ENCODE peak calls at places on chromosomes 3 and 15, in four cellular contexts. One of them, this sample, is unnamed.

GRCh38 chr3:80097674-80098073 is 329.9 kb upstream of the ROBO1 start:
- DNase-seq in body of pancreas: no peak
- DNase-seq in suprapubic skin: no peak
- DNase-seq in IMR-90: no peak
- DNase-seq in this sample: no peak

GRCh38 chr3:135929670-135930069 is 35.9 kb upstream of the PPP2R3A start:
- DNase-seq in body of pancreas: peak; percentile 34
- DNase-seq in suprapubic skin: no peak
- DNase-seq in IMR-90: peak; percentile 46
- DNase-seq in this sample: peak; percentile 71

GRCh38 chr15:88932271-88932874 is 19.2 kb upstream of the MFGE8 start:
- DNase-seq in body of pancreas: no peak
- DNase-seq in suprapubic skin: no peak
- DNase-seq in IMR-90: no peak
- DNase-seq in this sample: no peak

GRCh38 chr3:149018247-149018646 is 26.9 kb downstream of the GYG1 start:
- DNase-seq in body of pancreas: no peak
- DNase-seq in suprapubic skin: no peak
- DNase-seq in IMR-90: peak; percentile 68
- DNase-seq in this sample: no peak

GRCh38 chr15:59644757-59645156 is 12.6 kb downstream of the GTF2A2 start:
- DNase-seq in body of pancreas: no peak
- DNase-seq in suprapubic skin: no peak
- DNase-seq in IMR-90: peak; percentile 52
- DNase-seq in this sample: no peak

GRCh38 chr3:73433681-73434080 is 191.1 kb downstream of the PDZRN3 start:
- DNase-seq in body of pancreas: no peak
- DNase-seq in suprapubic skin: no peak
- DNase-seq in IMR-90: peak; percentile 30
- DNase-seq in this sample: no peak

GRCh38 chr3:45145223-45145622 is 955 bp downstream of the CDCP1 start:
- DNase-seq in body of pancreas: peak; percentile 69
- DNase-seq in suprapubic skin: no peak
- DNase-seq in IMR-90: no peak
- DNase-seq in this sample: no peak

GRCh38 chr15:70048578-70048977 is 49.1 kb downstream of the TLE3 start:
- DNase-seq in body of pancreas: no peak
- DNase-seq in suprapubic skin: no peak
- DNase-seq in IMR-90: no peak
- DNase-seq in this sample: no peak

DNA sequence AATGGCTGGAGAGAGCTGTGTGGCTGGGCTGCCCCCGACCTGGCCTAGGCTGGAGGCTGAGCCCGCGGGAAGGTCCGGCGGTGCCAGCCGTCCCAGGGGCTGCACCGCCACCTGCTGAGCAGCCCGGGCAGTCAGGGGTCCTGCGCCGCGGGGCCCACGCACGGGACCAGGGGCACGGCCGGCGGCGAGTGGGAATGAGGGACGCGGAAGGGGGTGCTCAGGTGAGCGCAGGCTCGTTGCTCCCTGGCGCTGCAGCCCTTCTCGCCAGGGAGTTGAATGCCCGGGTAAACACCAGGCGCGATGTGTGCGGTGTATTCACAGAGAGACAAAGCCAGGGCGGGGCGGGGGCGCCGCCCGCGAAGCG is 666 bp upstream of the SEMA3F start:
- DNase-seq in body of pancreas: no peak
- DNase-seq in suprapubic skin: no peak
- DNase-seq in IMR-90: no peak
- DNase-seq in this sample: no peak
- TF ChIP-seq CTCF in body of pancreas: no peak
- TF ChIP-seq CTCF in suprapubic skin: no peak
- TF ChIP-seq CTCF in IMR-90: peak; percentile 43
- TF ChIP-seq CTCF in this sample: no peak

GRCh38 chr3:129503387-129504010 is 24.9 kb upstream of the RHO start:
- DNase-seq in body of pancreas: no peak
- DNase-seq in suprapubic skin: no peak
- DNase-seq in IMR-90: peak; percentile 57
- DNase-seq in this sample: no peak
- H3K4me1 ChIP-seq in body of pancreas: no peaks in the 10 kb centered on the region
- H3K4me1 ChIP-seq in suprapubic skin: peaks cover 3% of the 10 kb centered on the region
- H3K4me1 ChIP-seq in IMR-90: peaks cover 9% of the 10 kb centered on the region
- H3K4me1 ChIP-seq in this sample: no peaks in the 10 kb centered on the region

GRCh38 chr3:108835101-108835500 is 12.5 kb downstream of the TRAT1 start:
- DNase-seq in body of pancreas: no peak
- DNase-seq in suprapubic skin: no peak
- DNase-seq in IMR-90: no peak
- DNase-seq in this sample: no peak
- H3K27ac ChIP-seq in body of pancreas: no peak overlapping the region
- H3K27ac ChIP-seq in suprapubic skin: no peak overlapping the region
- H3K27ac ChIP-seq in IMR-90: no peak overlapping the region
- H3K27ac ChIP-seq in this sample: no peak overlapping the region

GRCh38 chr15:100867476-100867875 is 12.2 kb upstream of the ALDH1A3 start:
- DNase-seq in body of pancreas: no peak
- DNase-seq in suprapubic skin: no peak
- DNase-seq in IMR-90: no peak
- DNase-seq in this sample: no peak

GRCh38 chr15:100873029-100873677 is 6.5 kb upstream of the ALDH1A3 start:
- DNase-seq in body of pancreas: peak; percentile 85
- DNase-seq in suprapubic skin: no peak
- DNase-seq in IMR-90: peak; percentile 87
- DNase-seq in this sample: peak; percentile 76

GRCh38 chr15:100866386-100867330 is 13.0 kb upstream of the ALDH1A3 start:
- DNase-seq in body of pancreas: no peak
- DNase-seq in suprapubic skin: no peak
- DNase-seq in IMR-90: peak; percentile 13
- DNase-seq in this sample: no peak

GRCh38 chr15:100863406-100864198 is 16.0 kb upstream of the ALDH1A3 start:
- DNase-seq in body of pancreas: peak; percentile 36
- DNase-seq in suprapubic skin: peak; percentile 77
- DNase-seq in IMR-90: peak; percentile 90
- DNase-seq in this sample: no peak

DNA sequence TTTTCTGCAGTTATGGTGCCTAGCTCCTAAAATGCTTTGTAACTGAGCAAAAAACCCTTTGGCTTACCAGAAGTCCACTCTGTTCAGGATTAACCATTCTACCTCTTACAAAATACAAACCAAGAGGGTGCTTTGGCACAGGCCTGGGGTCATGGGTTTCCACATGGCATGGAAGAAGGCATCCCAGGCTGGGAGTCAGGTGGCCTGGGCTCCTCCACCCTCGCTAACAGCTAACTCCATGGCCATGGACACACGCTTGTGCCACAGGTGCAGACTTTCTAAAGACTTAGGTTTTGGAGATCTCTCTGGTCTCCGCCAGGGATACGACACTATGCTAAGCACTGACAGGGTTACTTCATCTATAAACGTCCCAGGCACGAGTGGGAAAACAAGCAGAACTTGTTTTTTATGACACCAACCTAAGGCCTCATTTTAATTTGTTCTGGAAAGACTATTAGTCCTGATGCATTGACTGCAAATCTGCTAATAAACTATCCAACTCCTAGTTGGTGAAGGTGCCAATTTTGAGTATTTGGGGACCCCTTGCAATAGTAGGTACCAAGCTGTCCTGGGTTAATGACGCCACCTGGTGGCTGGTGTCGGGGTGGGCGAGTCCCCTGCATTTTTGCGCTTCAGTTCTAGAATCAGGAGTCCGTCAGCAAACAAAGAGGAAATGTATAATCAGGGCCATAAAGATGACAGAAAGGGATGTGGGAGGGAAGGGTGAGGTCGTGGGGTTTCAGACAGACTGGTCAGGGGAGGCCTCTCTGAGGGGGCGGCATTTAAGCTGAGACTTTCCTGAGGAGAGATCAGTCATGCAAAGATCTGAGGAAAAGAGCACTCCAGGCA is 10.3 kb upstream of the ALDH1A3 start:
- DNase-seq in body of pancreas: no peak
- DNase-seq in suprapubic skin: no peak
- DNase-seq in IMR-90: no peak
- DNase-seq in this sample: no peak
- TF ChIP-seq CTCF in body of pancreas: no peak
- TF ChIP-seq CTCF in suprapubic skin: no peak
- TF ChIP-seq CTCF in IMR-90: peak; percentile 33
- TF ChIP-seq CTCF in this sample: peak; percentile 10

DNA sequence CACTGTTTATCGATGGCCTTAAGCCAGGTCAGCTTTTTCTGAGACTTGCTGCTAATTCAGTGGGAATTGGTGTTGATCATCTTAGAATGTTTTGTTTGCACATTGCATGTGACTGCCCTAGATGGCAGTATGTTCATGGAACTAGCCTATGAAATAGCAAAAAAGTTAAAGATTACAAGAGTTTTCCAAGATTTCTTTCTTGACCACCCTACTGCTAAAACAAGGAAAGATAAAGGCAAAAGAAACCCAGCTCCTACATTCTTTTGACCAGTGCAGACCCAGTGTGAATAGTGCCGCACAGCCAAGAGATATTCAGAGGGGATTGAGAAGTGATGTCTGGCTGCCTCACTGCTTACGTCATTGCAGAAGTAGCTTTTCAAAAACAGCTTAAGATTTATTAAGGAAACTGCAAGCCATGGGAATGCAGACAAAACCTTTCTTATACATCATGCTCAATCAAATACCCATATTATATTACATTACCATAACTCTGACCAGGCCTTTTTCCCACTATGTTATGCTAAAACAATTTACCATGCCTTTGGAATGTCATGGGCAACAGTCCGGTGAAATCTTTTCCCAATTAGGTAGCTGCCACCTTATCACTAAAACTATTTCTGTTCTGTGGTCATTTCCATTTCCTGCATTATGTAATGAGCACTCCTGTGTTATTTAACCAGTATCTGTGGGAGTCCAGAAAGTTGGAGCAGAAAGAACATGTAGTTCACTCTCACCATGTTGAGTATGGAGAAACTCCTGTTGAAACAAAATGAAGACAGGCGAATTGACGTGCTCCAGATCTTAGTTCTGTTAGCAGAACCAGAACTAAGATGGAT is 6.0 kb downstream of the PHLDB2 start:
- DNase-seq in body of pancreas: no peak
- DNase-seq in suprapubic skin: no peak
- DNase-seq in IMR-90: peak; percentile 94
- DNase-seq in this sample: no peak
- H3K4me1 ChIP-seq in body of pancreas: peaks cover 42% of the 10 kb centered on the region
- H3K4me1 ChIP-seq in suprapubic skin: peaks cover 46% of the 10 kb centered on the region
- H3K4me1 ChIP-seq in IMR-90: peaks cover 6% of the 10 kb centered on the region
- H3K4me1 ChIP-seq in this sample: peaks cover 48% of the 10 kb centered on the region

This sample was measured in tibial nerve.